ENCODE peak calls at places on chromosomes 5 and 9, in ten cellular contexts. L is astrocyte of the spinal cord; V is activated CD8-positive, alpha-beta memory T cell treated with anti-CD3 and anti-CD28 coated beads, Interleukin-2, amount 10 ng/mL, durations not matched to agents 7 days and 5 days; R is left cardiac atrium; Y is AG08396; W is stimulated activated CD4-positive, alpha-beta T cell treated with anti-CD3 and anti-CD28 coated beads, Interleukin-12 subunit alpha, Interleukin-12 subunit beta, amount 100 ng/mL, for 4 hours; D is COR-L47; T is CD4-positive, alpha-beta T cell; C is activated CD4-positive, alpha-beta memory T cell treated with anti-CD3 and anti-CD28 coated beads, Interleukin-2, amount 10 ng/mL, durations not matched to agents 7 days and 5 days; M is hepatocyte. H is an unnamed sample.

GRCh38 chr5:53246042-53246836 is 136.7 kb upstream of the MOCS2 start:
- DNase-seq in L (peak), V (no peak), R (no peak), Y (peak), W (no peak), D (no peak), T (no peak), C (no peak), M (no peak), H (peak)

GRCh38 chr9:129111762-129112151 is 542 bp downstream of the PTPA start:
- DNase-seq in L (peak), V (peak), R (peak), Y (peak), W (peak), D (peak), T (no peak), C (peak), M (peak), H (peak)

GRCh38 chr9:112130997-112131396 is 44.1 kb downstream of the SUSD1 start:
- DNase-seq in L (no peak), V (no peak), R (no peak), Y (no peak), W (no peak), D (no peak), T (no peak), C (no peak), M (peak), H (no peak)

GRCh38 chr5:154203798-154204578 is 13.5 kb downstream of the GALNT10 start:
- DNase-seq in L (no peak), V (no peak), R (no peak), Y (no peak), W (no peak), D (no peak), T (no peak), C (no peak), M (no peak), H (no peak)

GRCh38 chr9:3989915-3990314 is 310.0 kb downstream of the GLIS3 start:
- DNase-seq in L (no peak), V (no peak), R (no peak), Y (no peak), W (no peak), D (no peak), T (no peak), C (no peak), M (no peak), H (no peak)

GRCh38 chr9:37061763-37062162 is 27.7 kb upstream of the PAX5 start:
- DNase-seq in L (peak), V (no peak), R (no peak), Y (no peak), W (no peak), D (no peak), T (no peak), C (no peak), M (peak), H (no peak)

GRCh38 chr5:120134944-120135343 is 329.2 kb upstream of the PRR16 start:
- DNase-seq in L (no peak), V (no peak), R (no peak), Y (no peak), W (no peak), D (no peak), T (no peak), C (no peak), M (no peak), H (no peak)

GRCh38 chr5:1476967-1477310 is 31.7 kb upstream of the SLC6A3 start:
- DNase-seq in L (no peak), V (no peak), R (no peak), Y (no peak), W (no peak), D (no peak), T (no peak), C (no peak), M (no peak), H (no peak)

GRCh38 chr9:36739538-36740116 is 166.9 kb downstream of the MELK start:
- DNase-seq in L (no peak), V (no peak), R (no peak), Y (no peak), W (no peak), D (no peak), T (no peak), C (no peak), M (no peak), H (no peak)

GRCh38 chr9:93096131-93096802 is at the start of gene CARD19:
- DNase-seq in L (peak), V (peak), R (peak), Y (peak), W (peak), D (peak), T (no peak), C (peak), M (peak), H (peak)

GRCh38 chr5:144567416-144567770 is 396.7 kb downstream of the KCTD16 start:
- DNase-seq in L (peak), V (no peak), R (no peak), Y (peak), W (no peak), D (no peak), T (no peak), C (no peak), M (no peak), H (no peak)

GRCh38 chr5:153636713-153637112 is 146.2 kb downstream of the GRIA1 start:
- DNase-seq in L (no peak), V (no peak), R (no peak), Y (no peak), W (no peak), D (no peak), T (no peak), C (no peak), M (no peak), H (no peak)

GRCh38 chr5:128441165-128441564 is 96.9 kb downstream of the FBN2 start:
- DNase-seq in L (no peak), V (no peak), R (no peak), Y (no peak), W (no peak), D (no peak), T (no peak), C (no peak), M (no peak), H (no peak)

GRCh38 chr5:159392881-159393280 is 62.6 kb upstream of the IL12B start:
- DNase-seq in L (no peak), V (no peak), R (no peak), Y (no peak), W (no peak), D (no peak), T (no peak), C (no peak), M (no peak), H (no peak)

GRCh38 chr5:132079081-132079480 is 5.5 kb downstream of the CSF2 start:
- DNase-seq in L (no peak), V (no peak), R (no peak), Y (no peak), W (no peak), D (no peak), T (no peak), C (no peak), M (no peak), H (no peak)

GRCh38 chr5:153714732-153715287 is 224.3 kb downstream of the GRIA1 start:
- DNase-seq in L (peak), V (no peak), R (no peak), Y (no peak), W (no peak), D (no peak), T (no peak), C (no peak), M (no peak), H (peak)

GRCh38 chr9:72952914-72953313 is at the start of gene ALDH1A1:
- DNase-seq in L (no peak), V (no peak), R (no peak), Y (no peak), W (no peak), D (peak), T (no peak), C (no peak), M (peak), H (no peak)

GRCh38 chr5:159061834-159062530 is 37.7 kb downstream of the EBF1 start:
- DNase-seq in L (no peak), V (no peak), R (no peak), Y (no peak), W (no peak), D (no peak), T (no peak), C (no peak), M (no peak), H (no peak)

GRCh38 chr5:136906545-136906944 is 541.2 kb upstream of the TRPC7 start:
- DNase-seq in L (no peak), V (no peak), R (no peak), Y (no peak), W (no peak), D (no peak), T (no peak), C (no peak), M (no peak), H (no peak)

GRCh38 chr9:91217388-91217787 is 144.3 kb downstream of the AUH start:
- DNase-seq in L (no peak), V (no peak), R (no peak), Y (no peak), W (no peak), D (no peak), T (no peak), C (no peak), M (no peak), H (no peak)

GRCh38 chr5:94793816-94794198 is 175.3 kb downstream of the SLF1 start:
- DNase-seq in L (no peak), V (no peak), R (no peak), Y (peak), W (no peak), D (no peak), T (no peak), C (no peak), M (no peak), H (peak)

GRCh38 chr9:113178087-113178486 is 27.3 kb downstream of the SLC31A2 start:
- DNase-seq in L (peak), V (no peak), R (no peak), Y (peak), W (no peak), D (no peak), T (no peak), C (no peak), M (no peak), H (peak)

GRCh38 chr5:37248387-37248969 is 698 bp downstream of the CPLANE1 start:
- DNase-seq in L (peak), V (no peak), R (no peak), Y (no peak), W (no peak), D (no peak), T (no peak), C (no peak), M (peak), H (no peak)

GRCh38 chr5:54895816-54896341 is 89.5 kb downstream of the ESM1 start:
- DNase-seq in L (peak), V (no peak), R (no peak), Y (peak), W (no peak), D (peak), T (no peak), C (no peak), M (peak), H (peak)

GRCh38 chr9:122807271-122807900 is 7.5 kb downstream of the OR1K1 start:
- DNase-seq in L (no peak), V (peak), R (no peak), Y (no peak), W (no peak), D (no peak), T (no peak), C (peak), M (no peak), H (no peak)

GRCh38 chr5:107869459-107870115 is 198.8 kb upstream of the EFNA5 start:
- DNase-seq in L (peak), V (no peak), R (no peak), Y (peak), W (no peak), D (no peak), T (no peak), C (no peak), M (peak), H (peak)

GRCh38 chr5:141966275-141966962 is 2.5 kb upstream of the RNF14 start:
- DNase-seq in L (no peak), V (no peak), R (no peak), Y (no peak), W (no peak), D (no peak), T (no peak), C (no peak), M (no peak), H (no peak)

GRCh38 chr9:100730126-100730525 is 152.2 kb downstream of the CAVIN4 start:
- DNase-seq in L (no peak), V (no peak), R (no peak), Y (no peak), W (no peak), D (no peak), T (no peak), C (no peak), M (no peak), H (no peak)

GRCh38 chr5:152514827-152515397 is 109.8 kb upstream of the NMUR2 start:
- DNase-seq in L (peak), V (no peak), R (no peak), Y (peak), W (no peak), D (peak), T (no peak), C (no peak), M (peak), H (peak)

GRCh38 chr5:44935262-44935661 is 126.5 kb downstream of the MRPS30 start:
- DNase-seq in L (no peak), V (no peak), R (no peak), Y (no peak), W (no peak), D (no peak), T (no peak), C (no peak), M (no peak), H (no peak)

GRCh38 chr9:88418715-88419540 is 30.7 kb downstream of the SPIN1 start:
- DNase-seq in L (peak), V (peak), R (no peak), Y (no peak), W (no peak), D (no peak), T (no peak), C (peak), M (peak), H (no peak)

GRCh38 chr9:107750741-107751521 is 261.4 kb upstream of the KLF4 start:
- DNase-seq in L (peak), V (no peak), R (peak), Y (peak), W (no peak), D (no peak), T (no peak), C (no peak), M (peak), H (peak)

GRCh38 chr9:91994422-91994821 is 44.4 kb upstream of the ROR2 start:
- DNase-seq in L (no peak), V (no peak), R (no peak), Y (no peak), W (no peak), D (no peak), T (no peak), C (no peak), M (peak), H (no peak)

GRCh38 chr9:126157826-126158431 is 168.7 kb upstream of the MVB12B start:
- DNase-seq in L (no peak), V (no peak), R (no peak), Y (no peak), W (no peak), D (no peak), T (no peak), C (peak), M (no peak), H (no peak)

GRCh38 chr5:88665750-88666215 is 217.2 kb downstream of the MEF2C start:
- DNase-seq in L (peak), V (no peak), R (no peak), Y (no peak), W (no peak), D (no peak), T (no peak), C (no peak), M (no peak), H (no peak)

GRCh38 chr9:111034146-111034545 is 4.1 kb downstream of the LPAR1 start:
- DNase-seq in L (no peak), V (no peak), R (no peak), Y (no peak), W (no peak), D (no peak), T (no peak), C (no peak), M (no peak), H (no peak)

GRCh38 chr9:136544549-136545064 is 1.2 kb downstream of the NOTCH1 start:
- DNase-seq in L (peak), V (peak), R (peak), Y (peak), W (peak), D (no peak), T (peak), C (peak), M (peak), H (peak)

GRCh38 chr5:108953940-108954339 is 206.2 kb downstream of the FER start:
- DNase-seq in L (no peak), V (no peak), R (no peak), Y (no peak), W (no peak), D (no peak), T (no peak), C (no peak), M (peak), H (no peak)

GRCh38 chr9:71830929-71831328 is 62.6 kb upstream of the CEMIP2 start:
- DNase-seq in L (peak), V (no peak), R (no peak), Y (no peak), W (no peak), D (no peak), T (no peak), C (no peak), M (no peak), H (no peak)

GRCh38 chr9:74245871-74246552 is 251.1 kb upstream of the RORB start:
- DNase-seq in L (no peak), V (no peak), R (no peak), Y (no peak), W (no peak), D (no peak), T (no peak), C (peak), M (no peak), H (no peak)